ENCODE peak calls at places on chromosomes 13 and 19, in seven cellular contexts. A is colonic mucosa, F is fibroblast of mammary gland, P is neural progenitor cell, G is fibroblast of pulmonary artery, X is thoracic aorta, K is pancreas. H is an unnamed sample.

GRCh38 chr19:16024266-16025107 is 51.8 kb upstream of the TPM4 start:
- DNase-seq in G (no peak), P (no peak), F (no peak), X (no peak), A (no peak), K (peak), H (no peak)

GRCh38 chr13:101127741-101128353 is 288.5 kb downstream of the NALCN start:
- DNase-seq in F (peak), K (no peak), P (peak), X (no peak), A (no peak), G (peak), H (peak)

GRCh38 chr13:85373322-85373721 is 425.9 kb downstream of the SLITRK6 start:
- DNase-seq in G (no peak), K (no peak), A (no peak), X (no peak), F (no peak), P (no peak), H (no peak)

GRCh38 chr19:48907671-48908070 is 7.6 kb downstream of the NUCB1 start:
- DNase-seq in P (no peak), F (no peak), A (peak), X (no peak), G (no peak), K (no peak), H (no peak)

GRCh38 chr19:8445488-8446001 is 770 bp downstream of the HNRNPM start:
- DNase-seq in G (peak), F (no peak), X (no peak), A (peak), K (peak), P (peak), H (peak)

GRCh38 chr19:51693819-51694218 is 689 bp downstream of the SPACA6 start:
- DNase-seq in G (no peak), P (no peak), F (no peak), K (no peak), X (no peak), A (no peak), H (no peak)

GRCh38 chr19:52664461-52664860 is 26.3 kb upstream of the ZNF83 start:
- DNase-seq in A (no peak), F (no peak), G (no peak), P (peak), K (no peak), X (no peak), H (peak)

GRCh38 chr19:17076539-17076919 is 952 bp downstream of the MYO9B start:
- DNase-seq in F (peak), K (peak), X (no peak), G (no peak), A (no peak), P (peak), H (no peak)

GRCh38 chr13:20814224-20814910 is 40.6 kb upstream of the EEF1AKMT1 start:
- DNase-seq in P (no peak), X (peak), F (peak), A (peak), G (peak), K (peak), H (peak)

GRCh38 chr13:24274452-24274971 is 34.9 kb upstream of the C1QTNF9 start:
- DNase-seq in K (no peak), G (peak), A (no peak), P (no peak), X (no peak), F (no peak), H (no peak)

GRCh38 chr19:55165952-55166529 is 372 bp downstream of the DNAAF3 start:
- DNase-seq in A (peak), F (peak), X (no peak), P (peak), G (peak), K (peak), H (peak)

GRCh38 chr13:42758515-42758914 is 22.9 kb upstream of the FAM216B start:
- DNase-seq in F (no peak), G (no peak), A (no peak), X (no peak), P (no peak), K (no peak), H (no peak)

GRCh38 chr13:112205990-112206389 is 139.0 kb downstream of the SOX1 start:
- DNase-seq in A (no peak), K (no peak), X (no peak), P (no peak), G (no peak), F (no peak), H (no peak)

GRCh38 chr13:29459818-29460335 is 135.6 kb downstream of the SLC7A1 start:
- DNase-seq in X (no peak), F (no peak), A (no peak), G (no peak), P (no peak), K (no peak), H (no peak)

GRCh38 chr19:16338470-16339360 is 14.1 kb downstream of the KLF2 start:
- DNase-seq in P (no peak), F (peak), X (peak), K (peak), A (no peak), G (peak), H (peak)

GRCh38 chr13:113963376-113963775 is 10.5 kb downstream of the C13orf46 start:
- DNase-seq in K (peak), G (no peak), A (no peak), F (no peak), X (no peak), P (no peak), H (no peak)

GRCh38 chr19:54179921-54180452 is 7.0 kb upstream of the TMC4 start:
- DNase-seq in G (peak), A (peak), P (peak), X (no peak), K (peak), F (peak), H (no peak)

GRCh38 chr13:23632741-23633140 is 62.5 kb downstream of the TNFRSF19 start:
- DNase-seq in K (no peak), F (no peak), X (no peak), P (peak), G (no peak), A (no peak), H (no peak)

GRCh38 chr19:16587031-16588023 is 15.1 kb upstream of the SLC35E1 start:
- DNase-seq in A (peak), G (peak), X (no peak), K (peak), F (peak), P (no peak), H (peak)

GRCh38 chr13:41276824-41277223 is 13.4 kb upstream of the MTRF1 start:
- DNase-seq in X (no peak), F (no peak), P (no peak), K (no peak), A (no peak), G (no peak), H (no peak)

GRCh38 chr19:19146000-19146608 is 7.8 kb upstream of the TMEM161A start:
- DNase-seq in X (no peak), G (peak), F (peak), A (peak), P (peak), K (peak), H (peak)

GRCh38 chr13:37618554-37618953 is 20.0 kb upstream of the POSTN start:
- DNase-seq in A (no peak), X (no peak), K (no peak), F (peak), P (no peak), G (peak), H (no peak)

GRCh38 chr13:60230593-60230992 is 66.9 kb upstream of the DIAPH3 start:
- DNase-seq in X (no peak), A (no peak), P (no peak), K (no peak), G (peak), F (no peak), H (no peak)

GRCh38 chr19:37961198-37961597 is 54.2 kb downstream of the SIPA1L3 start:
- DNase-seq in P (no peak), X (no peak), F (no peak), A (no peak), G (no peak), K (no peak), H (no peak)

GRCh38 chr19:7748756-7749155 is 1.4 kb upstream of the CD209 start:
- DNase-seq in F (peak), K (no peak), G (peak), A (no peak), X (no peak), P (no peak), H (peak)

DNA sequence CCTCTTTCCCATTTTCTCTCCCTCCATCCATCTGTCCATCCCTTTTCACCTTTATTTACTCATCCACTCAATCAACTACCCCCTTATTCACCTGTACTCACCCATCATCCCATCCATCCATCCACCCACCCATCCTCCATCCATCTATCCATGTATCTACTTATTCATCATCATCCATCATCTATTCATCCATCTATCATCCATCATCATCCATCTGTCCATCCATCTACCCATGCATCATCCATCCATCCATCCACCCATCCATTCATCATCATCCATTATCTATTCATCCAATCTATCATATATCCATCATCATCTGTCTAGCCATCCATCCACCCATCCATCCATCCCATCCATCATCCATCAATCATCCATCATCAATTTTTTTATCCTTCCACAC is 48.3 kb upstream of the ZNF536 start:
- DNase-seq in G (no peak), P (no peak), K (no peak), X (no peak), A (no peak), F (no peak), H (no peak)
- H3K4me3 ChIP-seq in G (no peak), P (no peak), K (no peak), X (no peak), A (no peak), F (no peak), H (no peak)

DNA sequence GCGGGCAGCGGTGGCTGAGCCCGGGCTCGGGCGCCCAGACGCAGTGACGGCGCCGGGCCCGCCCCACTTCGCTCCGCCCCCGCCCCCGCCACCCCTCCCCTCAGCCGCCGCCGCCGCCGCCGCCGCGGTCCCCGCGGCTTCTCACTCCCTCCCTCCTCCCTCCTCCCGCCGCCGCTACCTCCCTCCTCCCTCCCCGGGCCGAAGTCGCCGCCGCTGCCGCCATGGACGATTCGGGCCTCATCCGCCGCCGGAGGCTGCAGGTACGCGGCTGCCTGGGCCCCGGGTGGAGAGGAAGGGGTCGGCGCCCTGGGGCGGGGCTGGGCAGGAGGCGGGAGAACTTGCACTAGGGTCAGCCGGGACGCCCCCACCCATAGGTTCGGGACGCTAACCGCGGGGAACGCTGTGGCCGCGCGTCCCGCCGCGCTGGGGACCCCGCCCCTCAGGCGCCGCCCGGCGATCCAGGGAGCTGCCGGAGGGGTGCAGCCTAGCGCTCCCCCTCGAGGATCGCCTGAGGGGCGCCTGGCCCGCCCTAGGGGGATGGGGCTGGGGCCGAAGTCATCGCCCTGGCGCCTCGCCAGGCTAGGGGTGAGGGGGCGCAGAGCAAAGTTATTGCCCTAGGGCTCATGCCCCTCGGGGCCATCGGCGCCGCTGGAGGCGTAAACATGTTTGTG is 497 bp downstream of the RTBDN start:
- DNase-seq in A (peak), K (peak), F (no peak), P (peak), G (no peak), X (no peak), H (no peak)
- H3K4me3 ChIP-seq in A (peak), K (peak), F (peak), P (peak), G (peak), X (peak), H (peak)

GRCh38 chr19:35963514-35963913 is 27.3 kb downstream of the LRFN3 start:
- DNase-seq in A (no peak), F (peak), P (peak), X (no peak), G (peak), K (peak), H (peak)

GRCh38 chr19:35960432-35960972 is 24.3 kb downstream of the LRFN3 start:
- DNase-seq in P (no peak), K (no peak), A (no peak), F (no peak), G (no peak), X (no peak), H (no peak)

GRCh38 chr19:35959040-35959967 is 23.1 kb downstream of the LRFN3 start:
- DNase-seq in G (no peak), P (peak), A (no peak), K (peak), X (no peak), F (no peak), H (no peak)

GRCh38 chr19:35958660-35959039 is 22.5 kb downstream of the LRFN3 start:
- DNase-seq in X (no peak), A (no peak), F (no peak), G (no peak), K (no peak), P (no peak), H (no peak)

GRCh38 chr19:35959968-35960320 is 23.8 kb downstream of the LRFN3 start:
- DNase-seq in K (no peak), F (no peak), G (no peak), P (no peak), A (no peak), X (no peak), H (no peak)
- H3K4me3 ChIP-seq in K (no peak), F (no peak), G (no peak), P (no peak), A (no peak), X (no peak), H (no peak)

GRCh38 chr19:46659151-46660007 is 1.6 kb downstream of the DACT3 start:
- DNase-seq in X (no peak), A (peak), K (peak), G (peak), F (no peak), P (peak), H (peak)
- H3K4me3 ChIP-seq in X (peak), A (peak), K (no peak), G (peak), F (peak), P (peak), H (no peak)

GRCh38 chr19:11377237-11377636 is 2.8 kb downstream of the SWSAP1 start:
- DNase-seq in P (no peak), A (no peak), X (no peak), F (peak), K (no peak), G (peak), H (peak)
- H3K4me3 ChIP-seq in P (no peak), A (no peak), X (no peak), F (no peak), K (no peak), G (no peak), H (no peak)

GRCh38 chr19:43463381-43464088 is 1.9 kb downstream of the LYPD3 start:
- DNase-seq in G (peak), P (peak), F (peak), A (peak), X (peak), K (peak), H (peak)

GRCh38 chr19:43464089-43464775 is 1.2 kb downstream of the LYPD3 start:
- DNase-seq in A (peak), G (no peak), F (no peak), P (peak), X (peak), K (peak), H (peak)

GRCh38 chr19:43467276-43467675 is 1.9 kb upstream of the LYPD3 start:
- DNase-seq in X (no peak), K (no peak), F (no peak), P (no peak), G (no peak), A (no peak), H (no peak)

GRCh38 chr19:43466793-43467192 is 1.4 kb upstream of the LYPD3 start:
- DNase-seq in F (no peak), K (no peak), P (no peak), A (no peak), G (no peak), X (no peak), H (no peak)

GRCh38 chr19:43465468-43466120 is at the start of gene LYPD3:
- DNase-seq in F (peak), K (peak), G (peak), P (peak), A (peak), X (no peak), H (peak)
- H3K4me3 ChIP-seq in F (no peak), K (peak), G (peak), P (peak), A (peak), X (peak), H (no peak)